ENCODE peak calls at places on chromosomes 1 and 21, in nine cellular contexts. I is HEK293T; D is EL; J is nucleus accumbens; Z is amniotic stem cell; P is C1 segment of cervical spinal cord; H is HuH-7.5; Q is iris pigment epithelial cell; K is naive thymus-derived CD8-positive, alpha-beta T cell. S is an unnamed sample.

GRCh38 chr1:160638540-160638857 is 8.3 kb downstream of the SLAMF1 start:
- DNase-seq in I (no peak), D (no peak), J (no peak), Z (no peak), P (no peak), H (no peak), Q (no peak), K (no peak), S (no peak)

GRCh38 chr1:156767879-156768608 is 709 bp downstream of the PRCC start:
- DNase-seq in I (no peak), D (peak; percentile 35), J (no peak), Z (no peak), P (peak; percentile 24), H (no peak), Q (peak; percentile 45), K (no peak), S (no peak)

GRCh38 chr1:183881387-183882084 is 76.6 kb downstream of the RGL1 start:
- DNase-seq in I (peak; percentile 59), D (peak; percentile 94), J (peak; percentile 22), Z (peak; percentile 18), P (peak; percentile 31), H (peak; percentile 25), Q (peak; percentile 82), K (no peak), S (no peak)

GRCh38 chr1:239811211-239811902 is 280.3 kb upstream of the FMN2 start:
- DNase-seq in I (no peak), D (no peak), J (peak; percentile 2), Z (no peak), P (no peak), H (no peak), Q (no peak), K (no peak), S (no peak)

GRCh38 chr1:72623299-72623708 is 341.0 kb upstream of the NEGR1 start:
- DNase-seq in I (peak; percentile 31), D (peak; percentile 58), J (no peak), Z (peak; percentile 30), P (no peak), H (peak; percentile 7), Q (peak; percentile 30), K (peak; percentile 24), S (no peak)

GRCh38 chr1:36096500-36097412 is 8.1 kb downstream of the ADPRS start:
- DNase-seq in I (no peak), D (peak; percentile 40), J (no peak), Z (no peak), P (no peak), H (no peak), Q (no peak), K (no peak), S (peak; percentile 58)

GRCh38 chr1:10451286-10451685 is 1.5 kb downstream of the CORT start:
- DNase-seq in I (no peak), D (peak; percentile 79), J (no peak), Z (peak; percentile 29), P (no peak), H (no peak), Q (peak; percentile 20), K (no peak), S (peak; percentile 39)

GRCh38 chr1:225603538-225604354 is 49.2 kb downstream of the ENAH start:
- DNase-seq in I (no peak), D (peak; percentile 69), J (no peak), Z (no peak), P (no peak), H (no peak), Q (peak; percentile 86), K (no peak), S (no peak)

GRCh38 chr21:21457077-21457476 is 458.9 kb downstream of the NCAM2 start:
- DNase-seq in I (no peak), D (no peak), J (no peak), Z (no peak), P (no peak), H (no peak), Q (no peak), K (no peak), S (no peak)

GRCh38 chr1:181128592-181129497 is 40.3 kb downstream of the IER5 start:
- DNase-seq in I (no peak), D (no peak), J (no peak), Z (no peak), P (no peak), H (no peak), Q (no peak), K (no peak), S (no peak)